ENCODE peak calls at places on chromosomes 3 and 15, in seven cellular contexts. O, N, I, W, X, P and L are unnamed samples.

GRCh38 chr15:80317389-80318169 is 65.6 kb upstream of the CTXND1 start:
- DNase-seq in P (no peak), W (peak), X (peak), I (peak), N (no peak), O (no peak), L (no peak)

GRCh38 chr3:26368312-26368711 is 254.3 kb upstream of the LRRC3B start:
- DNase-seq in P (no peak), W (no peak), O (no peak), X (no peak), N (no peak), I (no peak), L (no peak)

GRCh38 chr3:11582123-11582968 is 61.4 kb downstream of the VGLL4 start:
- DNase-seq in W (peak), P (no peak), X (no peak), O (peak), I (no peak), N (peak), L (peak)

GRCh38 chr3:15630646-15631350 is 29.3 kb downstream of the BTD start:
- DNase-seq in N (no peak), P (no peak), W (no peak), O (no peak), I (no peak), X (no peak), L (no peak)

GRCh38 chr3:57003676-57004075 is 56.8 kb upstream of the SPATA12 start:
- DNase-seq in N (no peak), I (no peak), W (no peak), X (no peak), P (no peak), O (no peak), L (no peak)

GRCh38 chr3:156978471-156978961 is 152.4 kb downstream of the LEKR1 start:
- DNase-seq in I (no peak), P (peak), O (no peak), N (no peak), X (no peak), W (no peak), L (no peak)

GRCh38 chr3:42982645-42983412 is 3.7 kb downstream of the GASK1A start:
- DNase-seq in X (no peak), I (no peak), N (no peak), O (no peak), P (no peak), W (no peak), L (no peak)

GRCh38 chr15:96619171-96619570 is 288.7 kb downstream of the NR2F2 start:
- DNase-seq in P (no peak), W (no peak), O (no peak), I (no peak), N (no peak), X (no peak), L (no peak)

GRCh38 chr3:169966951-169967915 is 626 bp downstream of the SEC62 start:
- DNase-seq in O (no peak), I (peak), N (no peak), X (peak), W (peak), P (no peak), L (peak)
- TF ChIP-seq POLR2AphosphoS5 in O (no peak), I (no peak), N (peak), X (no peak), W (no peak), P (peak), L (peak)

GRCh38 chr3:168336276-168336675 is 240.6 kb upstream of the GOLIM4 start:
- DNase-seq in W (no peak), N (no peak), X (no peak), P (no peak), I (no peak), O (no peak), L (no peak)

GRCh38 chr3:168338176-168338575 is 242.5 kb upstream of the GOLIM4 start:
- DNase-seq in W (no peak), O (no peak), X (no peak), P (no peak), I (no peak), N (no peak), L (no peak)

GRCh38 chr3:168342946-168343856 is 247.5 kb upstream of the GOLIM4 start:
- DNase-seq in X (no peak), I (no peak), N (no peak), O (no peak), P (no peak), W (no peak), L (no peak)

GRCh38 chr3:168341965-168342719 is 246.4 kb upstream of the GOLIM4 start:
- DNase-seq in N (no peak), W (no peak), I (no peak), O (peak), P (no peak), X (no peak), L (no peak)

GRCh38 chr3:168341192-168341816 is 245.6 kb upstream of the GOLIM4 start:
- DNase-seq in X (no peak), I (no peak), P (no peak), W (no peak), N (no peak), O (no peak), L (no peak)
- TF ChIP-seq EP300 in X (no peak), I (no peak), P (no peak), W (no peak), N (no peak), O (no peak), L (no peak)

GRCh38 chr3:172356427-172356826 is 91.8 kb downstream of the GHSR start:
- DNase-seq in I (no peak), W (no peak), X (no peak), N (no peak), P (no peak), O (no peak), L (no peak)

GRCh38 chr3:172357850-172358754 is 90.2 kb downstream of the GHSR start:
- DNase-seq in N (no peak), I (no peak), X (no peak), W (no peak), P (no peak), O (no peak), L (no peak)

GRCh38 chr3:172354931-172355499 is 93.2 kb downstream of the GHSR start:
- DNase-seq in W (no peak), O (no peak), P (no peak), X (no peak), I (no peak), N (no peak), L (no peak)

GRCh38 chr3:172352786-172353185 is 95.5 kb downstream of the GHSR start:
- DNase-seq in X (no peak), P (no peak), O (no peak), I (no peak), W (no peak), N (no peak), L (no peak)

GRCh38 chr3:172355836-172356235 is 92.4 kb downstream of the GHSR start:
- DNase-seq in N (no peak), P (no peak), X (no peak), I (no peak), O (peak), W (no peak), L (peak)
- H3K27ac ChIP-seq in N (no peak), P (no peak), X (no peak), I (peak), O (no peak), W (peak), L (peak)

GRCh38 chr15:70852501-70853269 is 1.3 kb downstream of the LARP6 start:
- DNase-seq in W (no peak), X (no peak), N (no peak), I (no peak), P (no peak), O (no peak), L (no peak)

GRCh38 chr15:70854669-70854976 is 666 bp upstream of the LARP6 start:
- DNase-seq in N (no peak), P (no peak), O (no peak), W (no peak), I (no peak), X (no peak), L (no peak)

GRCh38 chr15:70855764-70856163 is 1.8 kb upstream of the LARP6 start:
- DNase-seq in P (peak), I (peak), X (no peak), N (no peak), W (no peak), O (no peak), L (no peak)

GRCh38 chr15:70853270-70853854 is 595 bp downstream of the LARP6 start:
- DNase-seq in I (no peak), O (peak), N (peak), P (no peak), W (no peak), X (no peak), L (no peak)

GRCh38 chr15:70853855-70854668 is at the start of gene LARP6:
- DNase-seq in O (peak), W (peak), P (no peak), X (no peak), N (peak), I (peak), L (peak)
- TF ChIP-seq POLR2AphosphoS5 in O (no peak), W (peak), P (no peak), X (no peak), N (no peak), I (peak), L (peak)

DNA sequence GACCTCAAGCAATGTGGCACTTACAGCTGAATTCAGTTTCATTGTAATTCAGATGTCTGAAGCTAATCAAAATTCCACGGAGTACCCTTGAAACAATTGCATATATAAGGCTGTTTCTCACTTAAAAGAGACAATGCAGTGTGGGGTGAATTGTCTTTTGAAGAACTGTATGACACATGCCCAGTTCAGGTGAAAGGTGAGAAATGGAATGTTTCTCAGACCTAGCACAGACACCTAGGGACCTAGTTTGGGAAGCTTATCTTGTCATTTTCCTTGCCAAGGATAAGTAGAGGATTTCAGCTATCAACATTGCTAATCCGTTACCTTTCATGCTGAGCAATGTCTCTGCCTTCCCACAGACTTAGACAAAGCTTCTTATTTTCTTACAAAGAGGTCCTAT is 36.3 kb downstream of the MBNL1 start:
- DNase-seq in N (no peak), W (no peak), P (no peak), I (no peak), X (no peak), O (no peak), L (no peak)
- TF ChIP-seq EP300 in N (no peak), W (no peak), P (no peak), I (no peak), X (no peak), O (no peak), L (no peak)

DNA sequence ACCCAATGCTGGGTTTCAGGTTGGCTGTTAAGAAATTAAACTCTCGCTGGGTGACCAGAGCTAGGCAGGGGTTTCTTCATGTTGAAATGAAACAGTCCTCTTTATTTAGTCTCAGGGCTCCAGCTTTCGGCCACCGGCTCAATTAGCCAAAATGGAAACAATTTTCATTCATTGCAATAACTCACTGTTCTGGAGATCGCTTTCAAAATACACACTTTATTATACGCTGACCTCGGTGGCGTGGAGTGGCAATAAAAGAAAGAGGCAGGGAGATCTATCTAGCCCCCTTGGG is 3.8 kb upstream of the MECOM start:
- DNase-seq in X (no peak), N (no peak), P (no peak), W (no peak), O (no peak), I (no peak), L (no peak)
- H3K27ac ChIP-seq in X (no peak), N (no peak), P (no peak), W (no peak), O (no peak), I (no peak), L (peak)

DNA sequence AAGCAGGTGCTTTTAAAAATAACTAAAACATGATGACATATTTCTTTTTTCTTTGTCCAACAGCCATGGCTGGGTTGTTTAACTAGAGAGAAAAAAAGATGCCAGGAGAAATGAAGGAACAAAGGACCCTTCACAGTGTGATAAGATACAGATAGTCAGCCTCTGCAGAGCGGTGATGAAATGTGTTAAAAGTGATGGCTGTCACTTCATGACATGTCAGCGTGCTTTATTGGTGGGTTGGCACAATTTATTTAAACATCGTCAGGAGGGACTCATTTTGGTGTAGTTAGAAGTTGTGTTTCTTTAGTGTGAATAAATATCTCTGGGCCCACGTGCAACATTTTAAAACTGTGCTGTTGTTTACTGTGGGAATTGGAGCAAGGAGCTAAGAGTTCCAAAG is 887.4 kb upstream of the CFAP20DC start:
- DNase-seq in P (no peak), I (no peak), O (no peak), N (no peak), X (no peak), W (no peak), L (no peak)
- TF ChIP-seq POLR2AphosphoS5 in P (no peak), I (no peak), O (no peak), N (no peak), X (no peak), W (no peak), L (no peak)